ENCODE peak calls at places on chromosomes 1 and 21, in five cellular contexts. X is lower leg skin, J is heart right ventricle, W is RWPE1, R is lung. N is an unnamed sample.

GRCh38 chr1:51170342-51170741 is 65.7 kb upstream of the RNF11 start:
- DNase-seq in X (no peak), J (no peak), W (peak), R (no peak), N (no peak)

GRCh38 chr21:44267655-44268142 is 6.0 kb upstream of the DNMT3L start:
- DNase-seq in X (no peak), J (no peak), W (no peak), R (no peak), N (no peak)

GRCh38 chr1:236143104-236143948 is 987 bp downstream of the GPR137B start:
- DNase-seq in X (no peak), J (no peak), W (peak), R (no peak), N (no peak)

GRCh38 chr1:9037476-9038337 is 11.5 kb upstream of the SLC2A7 start:
- DNase-seq in X (no peak), J (no peak), W (no peak), R (no peak), N (no peak)

GRCh38 chr21:44551290-44552015 is at the start of gene KRTAP10-2:
- DNase-seq in X (peak), J (no peak), W (no peak), R (peak), N (no peak)

GRCh38 chr1:207858806-207859205 is 52.1 kb downstream of the CD34 start:
- DNase-seq in X (no peak), J (no peak), W (no peak), R (no peak), N (no peak)

GRCh38 chr1:19331262-19331878 is 19.2 kb downstream of the SLC66A1 start:
- DNase-seq in X (no peak), J (no peak), W (no peak), R (no peak), N (no peak)

GRCh38 chr1:219883400-219884332 is 44.7 kb downstream of the SLC30A10 start:
- DNase-seq in X (no peak), J (no peak), W (no peak), R (no peak), N (no peak)

GRCh38 chr1:184929711-184930202 is 44.6 kb downstream of the NIBAN1 start:
- DNase-seq in X (no peak), J (no peak), W (no peak), R (no peak), N (no peak)

GRCh38 chr21:46154155-46154954 is 1.0 kb downstream of the FTCD start:
- DNase-seq in X (peak), J (no peak), W (no peak), R (no peak), N (no peak)

GRCh38 chr1:54268714-54269297 is 68.8 kb downstream of the MRPL37 start:
- DNase-seq in X (no peak), J (no peak), W (no peak), R (no peak), N (no peak)

GRCh38 chr1:108686609-108687313 is 5.3 kb upstream of the PRPF38B start:
- DNase-seq in X (no peak), J (no peak), W (no peak), R (no peak), N (peak)

GRCh38 chr21:25561668-25562641 is 45.3 kb downstream of the MRPL39 start:
- DNase-seq in X (peak), J (peak), W (peak), R (peak), N (peak)

GRCh38 chr21:45069711-45070110 is 4.7 kb upstream of the ADARB1 start:
- DNase-seq in X (no peak), J (no peak), W (no peak), R (no peak), N (no peak)

GRCh38 chr1:28893403-28894102 is 20.8 kb upstream of the EPB41 start:
- DNase-seq in X (no peak), J (no peak), W (no peak), R (no peak), N (peak)

GRCh38 chr1:243547906-243548305 is 292.1 kb downstream of the SDCCAG8 start:
- DNase-seq in X (no peak), J (no peak), W (no peak), R (no peak), N (no peak)

GRCh38 chr1:5909576-5910275 is 82.5 kb downstream of the NPHP4 start:
- DNase-seq in X (peak), J (no peak), W (no peak), R (no peak), N (no peak)

GRCh38 chr21:45524756-45525152 is 17.5 kb downstream of the SLC19A1 start:
- DNase-seq in X (peak), J (no peak), W (no peak), R (no peak), N (no peak)

GRCh38 chr21:42829954-42830353 is 49.4 kb downstream of the WDR4 start:
- DNase-seq in X (no peak), J (no peak), W (no peak), R (no peak), N (no peak)

GRCh38 chr1:67629370-67630075 is 55.5 kb upstream of the GADD45A start:
- DNase-seq in X (no peak), J (no peak), W (no peak), R (no peak), N (no peak)

GRCh38 chr21:32137266-32137665 is 141.6 kb downstream of the MIS18A start:
- DNase-seq in X (no peak), J (no peak), W (no peak), R (no peak), N (no peak)

GRCh38 chr1:61457526-61457925 is 267.4 kb downstream of the TM2D1 start:
- DNase-seq in X (no peak), J (no peak), W (no peak), R (no peak), N (no peak)

GRCh38 chr1:113792986-113793385 is 19.3 kb downstream of the RSBN1 start:
- DNase-seq in X (no peak), J (no peak), W (peak), R (no peak), N (no peak)

GRCh38 chr1:118970451-118970850 is 17.7 kb downstream of the TBX15 start:
- DNase-seq in X (no peak), J (no peak), W (no peak), R (no peak), N (no peak)

GRCh38 chr1:12006167-12006921 is 13.0 kb upstream of the MIIP start:
- DNase-seq in X (no peak), J (no peak), W (no peak), R (no peak), N (no peak)

GRCh38 chr1:234613128-234613875 is 3.3 kb upstream of the IRF2BP2 start:
- DNase-seq in X (peak), J (no peak), W (no peak), R (no peak), N (no peak)

GRCh38 chr1:222043444-222044292 is 301.8 kb upstream of the DUSP10 start:
- DNase-seq in X (no peak), J (peak), W (no peak), R (no peak), N (peak)

GRCh38 chr1:93810316-93810715 is 68.7 kb downstream of the DNTTIP2 start:
- DNase-seq in X (no peak), J (no peak), W (no peak), R (no peak), N (no peak)

GRCh38 chr1:238052496-238053266 is 162.0 kb upstream of the ZP4 start:
- DNase-seq in X (no peak), J (no peak), W (peak), R (no peak), N (no peak)

GRCh38 chr1:40665335-40666171 is at the start of gene RIMS3:
- DNase-seq in X (peak), J (peak), W (peak), R (peak), N (no peak)
- TF ChIP-seq CTCF in X (no peak), J (no peak), W (no peak), R (no peak), N (no peak)

GRCh38 chr1:176957603-176958002 is 206.9 kb downstream of the ASTN1 start:
- DNase-seq in X (no peak), J (no peak), W (no peak), R (no peak), N (no peak)

GRCh38 chr1:176959461-176959860 is 205.1 kb downstream of the ASTN1 start:
- DNase-seq in X (no peak), J (no peak), W (no peak), R (no peak), N (no peak)

GRCh38 chr1:176950736-176951308 is 213.7 kb downstream of the ASTN1 start:
- DNase-seq in X (no peak), J (no peak), W (no peak), R (no peak), N (no peak)

GRCh38 chr1:176949033-176949662 is 215.4 kb downstream of the ASTN1 start:
- DNase-seq in X (no peak), J (peak), W (peak), R (peak), N (no peak)

DNA sequence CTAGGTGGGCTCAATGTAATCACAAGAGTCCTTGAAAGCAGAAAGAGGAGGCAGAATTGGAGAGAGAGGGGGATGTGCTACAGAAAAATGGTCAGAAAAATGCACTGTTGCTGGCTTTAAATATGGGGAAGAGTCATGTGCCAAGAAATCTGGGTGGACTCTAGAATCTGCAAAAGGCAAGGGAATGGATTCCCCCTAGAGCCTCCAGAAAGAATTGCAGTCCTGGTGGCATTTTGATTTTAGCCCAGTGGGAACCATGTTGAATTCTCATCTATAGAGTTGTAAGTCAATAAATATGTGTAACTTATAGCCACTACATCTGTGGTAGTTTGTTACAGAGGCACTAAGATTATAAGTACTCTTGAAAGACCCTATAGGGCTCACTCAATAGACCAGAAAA is 210.3 kb downstream of the ASTN1 start:
- DNase-seq in X (no peak), J (no peak), W (no peak), R (no peak), N (no peak)
- TF ChIP-seq CTCF in X (no peak), J (peak), W (no peak), R (no peak), N (no peak)

GRCh38 chr1:14520514-14521163 is 77.8 kb upstream of the KAZN start:
- DNase-seq in X (peak), J (no peak), W (peak), R (no peak), N (no peak)
- TF ChIP-seq CTCF in X (no peak), J (no peak), W (no peak), R (no peak), N (no peak)

GRCh38 chr1:117929340-117930172 is at the start of the genes GDAP2 and WDR3:
- DNase-seq in X (peak), J (peak), W (peak), R (peak), N (peak)

GRCh38 chr1:117930484-117930883 is 945 bp downstream of the WDR3 start:
- DNase-seq in X (no peak), J (no peak), W (no peak), R (no peak), N (no peak)

GRCh38 chr1:117932576-117932975 is 3.0 kb downstream of the WDR3 start:
- DNase-seq in X (no peak), J (no peak), W (peak), R (no peak), N (no peak)

GRCh38 chr1:117930173-117930447 is 571 bp downstream of the WDR3 start:
- DNase-seq in X (no peak), J (no peak), W (no peak), R (no peak), N (no peak)

DNA sequence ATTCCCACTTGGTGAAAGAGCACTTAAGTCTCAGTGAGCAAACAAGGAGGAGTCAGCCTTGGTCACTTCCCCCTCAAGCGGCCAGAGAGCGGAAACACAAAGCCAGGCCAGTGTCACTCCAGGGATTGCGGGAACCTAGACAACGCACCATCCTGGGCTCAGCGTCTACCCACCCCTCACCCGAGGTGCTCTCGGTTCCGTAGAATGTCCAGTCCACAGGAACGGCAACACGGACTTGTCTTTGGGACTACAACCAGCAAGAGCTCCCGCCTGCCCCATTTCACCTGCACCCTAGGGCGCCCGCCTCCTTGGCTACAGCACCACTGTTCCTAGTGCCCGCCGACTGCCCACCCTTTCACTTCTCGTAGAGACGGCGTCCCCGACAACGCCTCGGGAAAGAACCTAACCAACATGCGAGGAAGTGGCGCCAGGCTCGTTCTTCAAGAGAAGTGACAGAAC is 511 bp downstream of the GDAP2 start:
- DNase-seq in X (peak), J (peak), W (peak), R (peak), N (peak)
- TF ChIP-seq CTCF in X (no peak), J (peak), W (peak), R (no peak), N (peak)

N was measured in AG09319.